ENCODE peak calls at places on chromosomes 11 and 22, in nine cellular contexts. One of them, this sample, is unnamed.
A peak's percentile ranks its signal among the peaks of the same experiment; 100 is the strongest.

GRCh38 chr22:29584975-29585374 is 4.1 kb upstream of the NIPSNAP1 start:
- DNase-seq in uterus: no peak
- DNase-seq in B cell: no peak
- DNase-seq in coronary artery: no peak
- DNase-seq in AG04450: no peak
- DNase-seq in prostate gland: no peak
- DNase-seq in CD8-positive, alpha-beta T cell: no peak
- DNase-seq in pancreas: no peak
- DNase-seq in RWPE1: no peak
- DNase-seq in this sample: no peak

GRCh38 chr11:83069441-83070043 is 2.2 kb downstream of the RAB30 start:
- DNase-seq in AG04450: no peak
- DNase-seq in CD8-positive, alpha-beta T cell: no peak
- DNase-seq in B cell: no peak
- DNase-seq in RWPE1: no peak
- DNase-seq in prostate gland: no peak
- DNase-seq in coronary artery: no peak
- DNase-seq in uterus: no peak
- DNase-seq in pancreas: no peak
- DNase-seq in this sample: no peak

GRCh38 chr11:69965821-69966582 is 112.1 kb upstream of the ANO1 start:
- DNase-seq in prostate gland: no peak
- DNase-seq in B cell: no peak
- DNase-seq in RWPE1: no peak
- DNase-seq in CD8-positive, alpha-beta T cell: no peak
- DNase-seq in uterus: no peak
- DNase-seq in pancreas: no peak
- DNase-seq in coronary artery: no peak
- DNase-seq in AG04450: no peak
- DNase-seq in this sample: peak; percentile 69

GRCh38 chr11:133996671-133997070 is 39.9 kb upstream of the IGSF9B start:
- DNase-seq in AG04450: no peak
- DNase-seq in prostate gland: no peak
- DNase-seq in uterus: no peak
- DNase-seq in coronary artery: no peak
- DNase-seq in RWPE1: no peak
- DNase-seq in CD8-positive, alpha-beta T cell: no peak
- DNase-seq in B cell: no peak
- DNase-seq in pancreas: no peak
- DNase-seq in this sample: no peak

GRCh38 chr22:42299586-42300285 is 29.3 kb upstream of the TCF20 start:
- DNase-seq in CD8-positive, alpha-beta T cell: peak; percentile 75
- DNase-seq in B cell: peak; percentile 57
- DNase-seq in AG04450: no peak
- DNase-seq in uterus: no peak
- DNase-seq in pancreas: no peak
- DNase-seq in RWPE1: no peak
- DNase-seq in coronary artery: no peak
- DNase-seq in prostate gland: no peak
- DNase-seq in this sample: no peak

GRCh38 chr11:34331329-34331728 is 26.5 kb downstream of the ABTB2 start:
- DNase-seq in pancreas: no peak
- DNase-seq in RWPE1: peak; percentile 42
- DNase-seq in coronary artery: no peak
- DNase-seq in CD8-positive, alpha-beta T cell: no peak
- DNase-seq in B cell: no peak
- DNase-seq in prostate gland: peak; percentile 47
- DNase-seq in uterus: no peak
- DNase-seq in AG04450: no peak
- DNase-seq in this sample: no peak

GRCh38 chr11:126359431-126360048 is 4.1 kb downstream of the ST3GAL4 start:
- DNase-seq in RWPE1: no peak
- DNase-seq in AG04450: no peak
- DNase-seq in pancreas: no peak
- DNase-seq in uterus: peak; percentile 88
- DNase-seq in CD8-positive, alpha-beta T cell: no peak
- DNase-seq in B cell: no peak
- DNase-seq in prostate gland: peak; percentile 16
- DNase-seq in coronary artery: no peak
- DNase-seq in this sample: no peak

GRCh38 chr11:28793282-28793738 is 685.1 kb downstream of the METTL15 start:
- DNase-seq in uterus: no peak
- DNase-seq in pancreas: no peak
- DNase-seq in B cell: no peak
- DNase-seq in coronary artery: no peak
- DNase-seq in CD8-positive, alpha-beta T cell: no peak
- DNase-seq in RWPE1: no peak
- DNase-seq in AG04450: no peak
- DNase-seq in prostate gland: no peak
- DNase-seq in this sample: no peak

GRCh38 chr11:9802291-9802861 is 138.5 kb downstream of the SWAP70 start:
- DNase-seq in prostate gland: peak; percentile 8
- DNase-seq in coronary artery: no peak
- DNase-seq in pancreas: no peak
- DNase-seq in CD8-positive, alpha-beta T cell: no peak
- DNase-seq in uterus: no peak
- DNase-seq in RWPE1: peak; percentile 33
- DNase-seq in B cell: no peak
- DNase-seq in AG04450: peak; percentile 70
- DNase-seq in this sample: no peak

GRCh38 chr11:113401718-113402117 is 14.1 kb downstream of the ANKK1 start:
- DNase-seq in uterus: no peak
- DNase-seq in CD8-positive, alpha-beta T cell: no peak
- DNase-seq in coronary artery: peak; percentile 45
- DNase-seq in RWPE1: peak; percentile 99
- DNase-seq in AG04450: no peak
- DNase-seq in B cell: no peak
- DNase-seq in prostate gland: peak; percentile 84
- DNase-seq in pancreas: peak; percentile 84
- DNase-seq in this sample: peak; percentile 83

GRCh38 chr11:12706531-12707499 is 32.6 kb downstream of the TEAD1 start:
- DNase-seq in prostate gland: no peak
- DNase-seq in coronary artery: no peak
- DNase-seq in RWPE1: no peak
- DNase-seq in pancreas: no peak
- DNase-seq in uterus: no peak
- DNase-seq in AG04450: no peak
- DNase-seq in CD8-positive, alpha-beta T cell: no peak
- DNase-seq in B cell: no peak
- DNase-seq in this sample: no peak

GRCh38 chr11:68664141-68664540 is 20.2 kb upstream of the GAL start:
- DNase-seq in CD8-positive, alpha-beta T cell: no peak
- DNase-seq in uterus: no peak
- DNase-seq in prostate gland: no peak
- DNase-seq in pancreas: no peak
- DNase-seq in coronary artery: no peak
- DNase-seq in B cell: no peak
- DNase-seq in RWPE1: no peak
- DNase-seq in AG04450: no peak
- DNase-seq in this sample: no peak

GRCh38 chr11:1706634-1707400 is 9.8 kb downstream of the KRTAP5-6 start:
- DNase-seq in prostate gland: no peak
- DNase-seq in uterus: no peak
- DNase-seq in CD8-positive, alpha-beta T cell: no peak
- DNase-seq in coronary artery: no peak
- DNase-seq in pancreas: no peak
- DNase-seq in AG04450: no peak
- DNase-seq in RWPE1: no peak
- DNase-seq in B cell: no peak
- DNase-seq in this sample: peak; percentile 31

GRCh38 chr11:117490019-117490679 is 162.5 kb downstream of the CEP164 start:
- DNase-seq in coronary artery: no peak
- DNase-seq in CD8-positive, alpha-beta T cell: no peak
- DNase-seq in B cell: no peak
- DNase-seq in pancreas: no peak
- DNase-seq in RWPE1: no peak
- DNase-seq in prostate gland: no peak
- DNase-seq in AG04450: no peak
- DNase-seq in uterus: no peak
- DNase-seq in this sample: no peak

GRCh38 chr11:26106713-26107112 is 225.2 kb upstream of the ANO3 start:
- DNase-seq in B cell: peak; percentile 8
- DNase-seq in prostate gland: no peak
- DNase-seq in coronary artery: no peak
- DNase-seq in uterus: no peak
- DNase-seq in AG04450: no peak
- DNase-seq in CD8-positive, alpha-beta T cell: no peak
- DNase-seq in pancreas: no peak
- DNase-seq in RWPE1: no peak
- DNase-seq in this sample: no peak

GRCh38 chr11:95586155-95586554 is 203.4 kb downstream of the FAM76B start:
- DNase-seq in uterus: no peak
- DNase-seq in AG04450: no peak
- DNase-seq in coronary artery: no peak
- DNase-seq in CD8-positive, alpha-beta T cell: no peak
- DNase-seq in prostate gland: no peak
- DNase-seq in B cell: no peak
- DNase-seq in pancreas: no peak
- DNase-seq in RWPE1: no peak
- DNase-seq in this sample: no peak
- TF ChIP-seq CTCF in uterus: no peak
- TF ChIP-seq CTCF in AG04450: no peak
- TF ChIP-seq CTCF in coronary artery: no peak
- TF ChIP-seq CTCF in CD8-positive, alpha-beta T cell: no peak
- TF ChIP-seq CTCF in prostate gland: no peak
- TF ChIP-seq CTCF in B cell: no peak
- TF ChIP-seq CTCF in pancreas: no peak
- TF ChIP-seq CTCF in RWPE1: no peak
- TF ChIP-seq CTCF in this sample: no peak

DNA sequence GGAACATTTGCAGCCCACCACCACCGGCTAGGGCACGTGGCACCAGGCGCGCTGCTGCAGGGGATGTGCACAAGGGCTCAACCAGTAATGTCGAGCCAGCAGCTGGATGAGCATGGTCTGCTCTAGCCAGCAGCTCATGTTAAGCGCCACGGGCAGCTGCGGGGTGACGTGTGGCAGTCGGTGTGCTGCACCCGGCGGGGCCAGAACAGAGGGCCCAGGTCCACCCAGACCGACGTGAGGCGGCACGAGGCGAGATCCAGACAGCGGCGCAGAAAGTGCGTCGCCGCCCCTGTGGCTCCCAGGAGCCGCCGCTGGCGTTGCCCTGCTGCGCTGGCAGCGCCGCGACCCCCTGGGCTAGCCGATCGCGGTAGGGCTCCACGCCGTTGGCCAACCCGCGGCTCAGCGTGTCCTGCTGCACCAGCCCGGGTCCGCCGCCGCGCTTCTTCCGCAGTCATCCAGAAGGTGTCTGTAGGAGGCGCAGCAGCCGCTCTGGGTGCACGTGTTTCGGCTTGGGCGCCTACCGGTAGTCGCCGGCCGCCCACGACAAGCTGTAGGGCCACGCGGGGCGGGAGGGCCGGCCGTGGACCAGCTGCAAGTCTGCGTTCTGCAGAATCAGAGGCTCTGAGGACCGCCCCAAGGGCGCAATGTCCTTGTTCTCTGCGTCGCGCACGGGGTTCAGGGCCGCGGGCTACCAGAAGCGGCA is 4.6 kb upstream of the GALR3 start:
- DNase-seq in prostate gland: peak; percentile 44
- DNase-seq in uterus: no peak
- DNase-seq in CD8-positive, alpha-beta T cell: peak; percentile 73
- DNase-seq in coronary artery: no peak
- DNase-seq in B cell: peak; percentile 80
- DNase-seq in RWPE1: no peak
- DNase-seq in pancreas: peak; percentile 90
- DNase-seq in AG04450: no peak
- DNase-seq in this sample: peak; percentile 66
- TF ChIP-seq CTCF in prostate gland: peak; percentile 47
- TF ChIP-seq CTCF in uterus: no peak
- TF ChIP-seq CTCF in CD8-positive, alpha-beta T cell: peak; percentile 30
- TF ChIP-seq CTCF in coronary artery: no peak
- TF ChIP-seq CTCF in B cell: peak; percentile 57
- TF ChIP-seq CTCF in RWPE1: peak; percentile 36
- TF ChIP-seq CTCF in pancreas: no peak
- TF ChIP-seq CTCF in AG04450: peak; percentile 41
- TF ChIP-seq CTCF in this sample: peak; percentile 44

DNA sequence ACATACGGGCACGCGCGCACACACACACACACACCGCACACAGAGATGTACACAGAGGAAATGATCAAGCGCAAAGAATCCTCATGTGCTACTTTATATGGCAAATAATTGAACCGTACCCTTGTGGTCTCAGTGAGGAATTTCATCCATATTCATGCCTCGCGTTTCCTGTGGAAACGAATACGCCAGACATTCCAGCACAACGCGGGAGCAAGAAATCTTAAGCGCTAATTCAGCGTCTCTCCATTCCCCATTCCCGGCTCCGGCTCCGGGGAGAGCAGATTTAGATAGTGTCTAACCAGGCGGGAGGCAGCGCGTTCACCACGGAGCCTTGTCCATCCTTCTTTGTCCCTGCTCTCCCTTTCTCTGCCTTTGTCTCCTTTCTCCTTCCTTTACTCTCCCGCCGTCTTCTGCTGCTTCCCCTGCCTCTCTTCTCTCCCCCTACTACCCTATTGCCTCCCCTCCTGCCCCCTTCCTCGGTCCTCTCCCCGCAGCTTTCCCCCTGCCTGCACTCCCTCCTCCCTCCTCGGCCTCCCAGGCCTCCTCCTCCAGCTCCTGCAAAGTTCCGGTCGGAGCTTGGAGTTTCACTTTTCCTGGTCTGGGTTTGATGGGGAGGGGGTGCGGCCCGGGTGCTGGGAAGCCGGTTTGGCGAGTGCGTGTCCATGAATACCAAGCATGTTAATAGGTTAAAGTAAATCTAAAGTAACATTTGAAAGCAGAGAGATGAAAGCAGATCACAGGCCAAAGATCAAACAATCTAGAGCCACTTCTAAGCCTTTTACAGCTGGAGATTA is 579.3 kb downstream of the BUD13 start:
- DNase-seq in B cell: no peak
- DNase-seq in AG04450: peak; percentile 36
- DNase-seq in RWPE1: peak; percentile 28
- DNase-seq in prostate gland: peak; percentile 89
- DNase-seq in coronary artery: no peak
- DNase-seq in CD8-positive, alpha-beta T cell: no peak
- DNase-seq in uterus: peak; percentile 39
- DNase-seq in pancreas: no peak
- DNase-seq in this sample: peak; percentile 60
- TF ChIP-seq CTCF in B cell: no peak
- TF ChIP-seq CTCF in AG04450: peak; percentile 41
- TF ChIP-seq CTCF in RWPE1: no peak
- TF ChIP-seq CTCF in prostate gland: peak; percentile 5
- TF ChIP-seq CTCF in coronary artery: no peak
- TF ChIP-seq CTCF in CD8-positive, alpha-beta T cell: no peak
- TF ChIP-seq CTCF in uterus: no peak
- TF ChIP-seq CTCF in pancreas: no peak
- TF ChIP-seq CTCF in this sample: no peak

DNA sequence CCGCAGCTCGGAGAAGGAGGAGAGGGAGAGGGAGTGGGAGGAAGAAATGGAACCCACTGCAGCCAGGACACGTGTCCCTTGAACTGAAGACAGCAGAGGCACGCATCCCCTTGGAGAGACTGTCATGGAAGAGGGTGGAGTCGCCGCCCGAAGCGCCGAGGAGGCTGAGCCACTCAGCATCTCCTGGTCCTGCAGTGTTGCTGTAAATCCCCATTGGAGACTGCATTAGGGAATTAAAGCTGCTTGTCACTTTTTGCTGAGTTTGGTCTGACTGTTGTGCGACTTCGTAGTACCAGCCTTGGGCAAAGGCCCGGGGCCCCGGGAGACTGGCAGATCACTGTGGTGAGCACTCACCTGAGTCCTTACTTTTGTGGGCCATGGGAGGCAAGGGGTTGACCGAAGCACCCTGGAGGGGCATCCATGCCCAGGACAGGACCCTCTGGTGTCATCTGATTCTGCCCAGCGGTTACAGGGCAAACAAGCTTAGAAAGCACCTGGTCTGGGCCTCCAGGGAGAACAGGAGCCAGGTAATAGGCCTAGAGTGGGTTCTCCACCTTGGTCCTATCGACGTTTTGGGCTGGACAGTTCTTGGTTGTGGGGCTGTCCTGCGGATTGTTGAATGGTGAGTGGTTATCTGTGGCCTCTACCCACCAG is 797 bp downstream of the VPREB1 start:
- DNase-seq in RWPE1: no peak
- DNase-seq in CD8-positive, alpha-beta T cell: no peak
- DNase-seq in pancreas: no peak
- DNase-seq in prostate gland: no peak
- DNase-seq in B cell: no peak
- DNase-seq in coronary artery: no peak
- DNase-seq in AG04450: no peak
- DNase-seq in uterus: no peak
- DNase-seq in this sample: no peak
- TF ChIP-seq CTCF in RWPE1: no peak
- TF ChIP-seq CTCF in CD8-positive, alpha-beta T cell: no peak
- TF ChIP-seq CTCF in pancreas: no peak
- TF ChIP-seq CTCF in prostate gland: no peak
- TF ChIP-seq CTCF in B cell: no peak
- TF ChIP-seq CTCF in coronary artery: no peak
- TF ChIP-seq CTCF in AG04450: no peak
- TF ChIP-seq CTCF in uterus: no peak
- TF ChIP-seq CTCF in this sample: no peak